ENCODE peak calls at places on chromosomes 3 and 15, in six cellular contexts. N is cardiac muscle cell, O is AG09309, S is fibroblast of mammary gland, R is PC-3, J is AG10803. F is an unnamed sample.

GRCh38 chr3:126542340-126543241 is 16.1 kb downstream of the C3orf22 start:
- DNase-seq in N (no peak), O (no peak), S (no peak), R (no peak), J (no peak), F (no peak)

GRCh38 chr3:110234831-110235230 is 836.8 kb upstream of the NECTIN3 start:
- DNase-seq in N (peak), O (no peak), S (peak), R (no peak), J (peak), F (peak)

GRCh38 chr3:53218136-53218535 is 37.7 kb downstream of the TKT start:
- DNase-seq in N (no peak), O (no peak), S (no peak), R (no peak), J (no peak), F (no peak)

GRCh38 chr3:111594205-111594604 is 941 bp downstream of the ZBED2 start:
- DNase-seq in N (peak), O (peak), S (peak), R (peak), J (peak), F (peak)

GRCh38 chr3:160486459-160486869 is 36.9 kb upstream of the TRIM59 start:
- DNase-seq in N (peak), O (peak), S (peak), R (peak), J (peak), F (peak)

GRCh38 chr3:193515884-193516438 is 38.7 kb downstream of the ATP13A4 start:
- DNase-seq in N (no peak), O (no peak), S (no peak), R (no peak), J (no peak), F (no peak)

GRCh38 chr3:27467545-27467944 is 16.6 kb downstream of the SLC4A7 start:
- DNase-seq in N (peak), O (no peak), S (peak), R (peak), J (peak), F (peak)

GRCh38 chr3:185823280-185824044 is 1.4 kb downstream of the IGF2BP2 start:
- DNase-seq in N (peak), O (no peak), S (no peak), R (peak), J (peak), F (peak)

GRCh38 chr15:34651962-34652725 is 68.7 kb upstream of the GOLGA8B start:
- DNase-seq in N (no peak), O (no peak), S (no peak), R (no peak), J (no peak), F (no peak)

GRCh38 chr3:63753567-63753966 is 65.5 kb upstream of the C3orf49 start:
- DNase-seq in N (peak), O (no peak), S (peak), R (peak), J (peak), F (peak)

GRCh38 chr3:154018100-154018696 is 103.0 kb upstream of the ARHGEF26 start:
- DNase-seq in N (peak), O (no peak), S (peak), R (peak), J (peak), F (peak)

GRCh38 chr15:68151277-68151676 is 53.9 kb downstream of the CALML4 start:
- DNase-seq in N (no peak), O (no peak), S (peak), R (no peak), J (peak), F (peak)

GRCh38 chr15:69145694-69146492 is 14.5 kb upstream of the GLCE start:
- DNase-seq in N (peak), O (no peak), S (no peak), R (no peak), J (no peak), F (no peak)

GRCh38 chr3:29171583-29171990 is 109.3 kb upstream of the RBMS3 start:
- DNase-seq in N (peak), O (no peak), S (peak), R (no peak), J (no peak), F (no peak)

GRCh38 chr3:116864627-116864927 is 155.0 kb downstream of the TUSC7 start:
- DNase-seq in N (no peak), O (no peak), S (no peak), R (no peak), J (no peak), F (no peak)

GRCh38 chr3:116863842-116864626 is 154.5 kb downstream of the TUSC7 start:
- DNase-seq in N (peak), O (no peak), S (peak), R (peak), J (peak), F (peak)

DNA sequence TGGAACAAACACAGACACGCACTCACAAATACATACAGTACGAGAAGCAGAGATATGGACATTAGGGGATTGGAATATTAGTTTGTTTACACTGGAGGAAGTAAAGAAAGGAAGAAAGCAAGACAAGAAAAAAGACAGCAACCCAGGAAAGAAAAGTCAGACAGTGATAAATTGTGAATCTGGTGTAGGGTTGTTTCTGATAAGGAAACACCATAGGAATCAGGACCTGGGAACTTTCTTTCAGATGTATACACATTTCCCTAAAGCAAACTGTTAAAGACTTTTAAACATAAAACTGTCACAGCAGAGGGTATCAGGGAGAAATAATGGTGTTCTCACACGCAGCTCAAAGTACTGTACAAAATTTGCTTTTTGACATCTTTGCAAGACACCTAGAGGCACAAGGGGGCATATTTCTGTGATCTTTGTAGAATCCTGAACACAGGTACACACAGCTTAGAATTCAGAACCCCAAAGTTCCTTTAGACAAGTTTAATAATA is 153.7 kb downstream of the TUSC7 start:
- DNase-seq in N (no peak), O (no peak), S (no peak), R (no peak), J (no peak), F (no peak)
- H3K4me3 ChIP-seq in N (no peak), O (no peak), S (no peak), R (peak), J (no peak), F (no peak)

GRCh38 chr3:171561601-171562323 is 101.6 kb upstream of the TNIK start:
- DNase-seq in N (peak), O (no peak), S (no peak), R (no peak), J (no peak), F (no peak)

GRCh38 chr3:171565671-171566070 is 105.5 kb upstream of the TNIK start:
- DNase-seq in N (peak), O (peak), S (peak), R (peak), J (peak), F (peak)

GRCh38 chr3:171564723-171565122 is 104.5 kb upstream of the TNIK start:
- DNase-seq in N (no peak), O (no peak), S (no peak), R (no peak), J (no peak), F (no peak)

GRCh38 chr3:171565133-171565532 is 104.9 kb upstream of the TNIK start:
- DNase-seq in N (no peak), O (no peak), S (no peak), R (peak), J (no peak), F (no peak)

GRCh38 chr3:171563298-171563697 is 103.1 kb upstream of the TNIK start:
- DNase-seq in N (no peak), O (no peak), S (no peak), R (no peak), J (no peak), F (no peak)
- TF ChIP-seq CTCF in N (no peak), O (no peak), S (no peak), R (no peak), J (no peak), F (no peak)

DNA sequence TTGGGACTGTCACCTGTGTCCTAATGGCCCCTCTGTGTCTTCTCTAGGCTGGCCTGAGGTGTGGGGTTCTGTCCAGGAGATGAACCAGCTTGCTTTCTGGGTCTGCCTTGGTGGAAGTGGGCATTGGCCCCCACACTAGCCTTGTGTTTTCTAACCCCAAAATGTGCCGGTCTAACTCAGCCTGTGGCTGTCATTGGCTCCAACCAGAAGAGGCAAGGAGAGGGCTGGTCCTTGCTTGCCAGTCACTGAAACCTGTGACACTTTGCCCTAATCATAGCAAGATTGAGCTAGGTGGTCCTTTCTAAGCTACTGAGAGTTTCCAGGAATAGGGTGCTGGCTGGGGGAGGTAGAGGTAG is 2.2 kb downstream of the C15orf39 start:
- DNase-seq in N (no peak), O (no peak), S (no peak), R (no peak), J (no peak), F (no peak)
- H3K4me3 ChIP-seq in N (no peak), O (peak), S (peak), R (peak), J (peak), F (peak)

GRCh38 chr3:134333522-134334181 is 40.6 kb downstream of the AMOTL2 start:
- DNase-seq in N (peak), O (peak), S (no peak), R (no peak), J (peak), F (no peak)
- TF ChIP-seq CTCF in N (peak), O (peak), S (no peak), R (no peak), J (peak), F (peak)

GRCh38 chr15:74421302-74422245 is 12.2 kb downstream of the SEMA7A start:
- DNase-seq in N (no peak), O (no peak), S (no peak), R (no peak), J (no peak), F (no peak)

GRCh38 chr15:74422723-74423442 is 10.9 kb downstream of the SEMA7A start:
- DNase-seq in N (peak), O (no peak), S (peak), R (peak), J (peak), F (peak)

GRCh38 chr15:74423443-74424257 is 10.1 kb downstream of the SEMA7A start:
- DNase-seq in N (no peak), O (no peak), S (no peak), R (peak), J (no peak), F (peak)

GRCh38 chr15:74420193-74420905 is 13.4 kb downstream of the SEMA7A start:
- DNase-seq in N (no peak), O (no peak), S (no peak), R (peak), J (peak), F (no peak)

GRCh38 chr15:74422370-74422722 is 11.4 kb downstream of the SEMA7A start:
- DNase-seq in N (no peak), O (no peak), S (no peak), R (no peak), J (no peak), F (no peak)
- H3K4me3 ChIP-seq in N (no peak), O (no peak), S (no peak), R (no peak), J (no peak), F (no peak)

GRCh38 chr3:168540726-168541125 is 445.0 kb upstream of the GOLIM4 start:
- DNase-seq in N (no peak), O (no peak), S (no peak), R (no peak), J (no peak), F (no peak)

GRCh38 chr3:168539909-168540308 is 444.2 kb upstream of the GOLIM4 start:
- DNase-seq in N (no peak), O (no peak), S (no peak), R (peak), J (no peak), F (peak)

GRCh38 chr3:168545591-168545990 is 449.9 kb upstream of the GOLIM4 start:
- DNase-seq in N (peak), O (no peak), S (no peak), R (no peak), J (no peak), F (no peak)

GRCh38 chr3:168546707-168547106 is 451.0 kb upstream of the GOLIM4 start:
- DNase-seq in N (no peak), O (no peak), S (no peak), R (no peak), J (no peak), F (no peak)

DNA sequence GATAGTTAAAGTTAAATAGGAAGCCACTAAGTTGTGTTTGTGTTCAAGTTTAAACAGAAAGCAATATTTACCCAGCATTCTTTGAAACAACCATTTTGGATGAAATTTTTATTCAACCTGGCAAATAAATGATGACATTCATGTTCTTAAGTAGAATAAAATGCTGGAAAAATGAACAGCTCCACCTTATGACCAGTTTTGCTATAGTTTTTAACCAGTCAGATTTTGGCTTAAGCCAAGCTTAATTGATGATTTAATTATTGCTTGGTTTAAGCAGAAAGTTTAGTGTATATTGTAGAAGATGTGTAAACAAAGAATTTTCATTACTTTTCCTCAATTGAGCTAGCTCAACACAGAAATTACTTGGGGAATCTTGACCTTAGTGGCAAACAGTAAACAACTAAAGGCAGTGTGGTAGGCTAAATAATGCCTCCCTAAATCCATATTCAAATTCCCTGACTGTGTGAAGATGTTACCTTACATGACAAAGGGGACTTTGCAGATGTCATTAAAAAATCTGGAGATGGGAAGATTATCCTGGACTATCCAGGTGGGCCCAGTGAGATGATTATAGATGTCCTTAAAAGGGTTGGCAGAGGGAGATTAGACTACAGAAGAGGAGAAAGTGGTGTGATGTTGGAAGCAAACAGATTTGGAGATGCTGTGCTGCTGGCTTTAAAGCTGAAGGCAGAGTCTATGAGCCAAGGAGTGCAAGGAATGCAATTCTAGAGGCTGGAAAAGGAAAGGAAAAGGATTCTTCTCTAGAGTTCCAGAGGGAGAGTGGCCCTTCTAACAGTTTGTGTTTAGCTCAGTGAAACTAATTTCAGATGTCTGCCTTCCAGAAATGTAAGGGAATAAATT is 448.6 kb upstream of the GOLIM4 start:
- DNase-seq in N (peak), O (no peak), S (peak), R (peak), J (no peak), F (peak)
- TF ChIP-seq CTCF in N (no peak), O (no peak), S (no peak), R (peak), J (no peak), F (peak)

GRCh38 chr3:71926242-71926560 is 141.3 kb upstream of the PROK2 start:
- DNase-seq in N (peak), O (no peak), S (peak), R (peak), J (peak), F (peak)
- H3K4me3 ChIP-seq in N (no peak), O (no peak), S (no peak), R (no peak), J (no peak), F (no peak)

GRCh38 chr15:62021991-62022600 is 38.2 kb downstream of the VPS13C start:
- DNase-seq in N (peak), O (no peak), S (peak), R (peak), J (no peak), F (no peak)
- TF ChIP-seq CTCF in N (peak), O (peak), S (peak), R (peak), J (peak), F (peak)

F was measured in epithelial cell of esophagus.